ENCODE peak calls at places on chromosomes 12 and 14, in ten cellular contexts. P is ovary, E is GM06990, J is heart right ventricle, C is OCI-LY7, U is Calu3, L is fibroblast of mammary gland, M is endothelial cell, F is AG10803, S is foreskin keratinocyte. D is an unnamed sample.

GRCh38 chr12:5102806-5103205 is 59.1 kb downstream of the KCNA5 start:
- DNase-seq in P (no peak), E (no peak), J (no peak), C (no peak), U (no peak), L (no peak), M (no peak), F (no peak), S (no peak), D (no peak)

GRCh38 chr12:47270782-47271664 is 191.3 kb upstream of the AMIGO2 start:
- DNase-seq in P (no peak), E (no peak), J (no peak), C (no peak), U (peak), L (peak), M (no peak), F (peak), S (peak), D (no peak)

GRCh38 chr14:91149462-91149861 is 35.6 kb downstream of the DGLUCY start:
- DNase-seq in P (peak), E (no peak), J (peak), C (no peak), U (peak), L (peak), M (no peak), F (peak), S (peak), D (no peak)

GRCh38 chr14:34364201-34364600 is 97.8 kb downstream of the SPTSSA start:
- DNase-seq in P (no peak), E (no peak), J (no peak), C (no peak), U (peak), L (no peak), M (no peak), F (no peak), S (peak), D (no peak)

GRCh38 chr12:3203713-3204112 is 126.5 kb downstream of the TSPAN9 start:
- DNase-seq in P (no peak), E (no peak), J (no peak), C (no peak), U (no peak), L (no peak), M (no peak), F (no peak), S (peak), D (no peak)

GRCh38 chr12:65596514-65597010 is 227.7 kb upstream of the HMGA2 start:
- DNase-seq in P (no peak), E (no peak), J (no peak), C (no peak), U (no peak), L (peak), M (no peak), F (no peak), S (peak), D (no peak)

GRCh38 chr14:51504626-51505025 is 147.1 kb upstream of the FRMD6 start:
- DNase-seq in P (no peak), E (no peak), J (no peak), C (no peak), U (no peak), L (no peak), M (no peak), F (no peak), S (no peak), D (no peak)

GRCh38 chr12:24997970-24998582 is 49.2 kb upstream of the BCAT1 start:
- DNase-seq in P (no peak), E (peak), J (no peak), C (peak), U (no peak), L (peak), M (no peak), F (peak), S (peak), D (peak)

GRCh38 chr14:55328317-55328716 is 57.1 kb downstream of the FBXO34 start:
- DNase-seq in P (no peak), E (no peak), J (no peak), C (no peak), U (no peak), L (peak), M (no peak), F (peak), S (peak), D (no peak)

GRCh38 chr14:87252103-87252502 is 740.9 kb downstream of the GALC start:
- DNase-seq in P (no peak), E (no peak), J (no peak), C (no peak), U (no peak), L (no peak), M (no peak), F (no peak), S (no peak), D (no peak)

GRCh38 chr14:64705406-64706118 is 1.3 kb downstream of the PLEKHG3 start:
- DNase-seq in P (peak), E (no peak), J (no peak), C (no peak), U (no peak), L (no peak), M (no peak), F (peak), S (peak), D (peak)

GRCh38 chr14:53953002-53953827 is 3.4 kb downstream of the BMP4 start:
- DNase-seq in P (peak), E (peak), J (peak), C (no peak), U (peak), L (peak), M (peak), F (peak), S (peak), D (peak)

GRCh38 chr12:25648460-25648859 is 95.4 kb upstream of the LMNTD1 start:
- DNase-seq in P (no peak), E (no peak), J (peak), C (no peak), U (peak), L (peak), M (peak), F (peak), S (peak), D (no peak)

GRCh38 chr12:55743131-55743921 is 404 bp downstream of the GDF11 start:
- DNase-seq in P (peak), E (peak), J (no peak), C (peak), U (peak), L (peak), M (peak), F (peak), S (no peak), D (peak)

GRCh38 chr14:49106721-49107689 is 479.2 kb downstream of the RPS29 start:
- DNase-seq in P (no peak), E (no peak), J (no peak), C (no peak), U (no peak), L (peak), M (no peak), F (no peak), S (no peak), D (no peak)

GRCh38 chr12:129566800-129567199 is 337.0 kb downstream of the TMEM132D start:
- DNase-seq in P (no peak), E (no peak), J (no peak), C (no peak), U (no peak), L (no peak), M (no peak), F (no peak), S (no peak), D (no peak)

GRCh38 chr12:108115746-108116125 is 13.4 kb upstream of the WSCD2 start:
- DNase-seq in P (no peak), E (no peak), J (no peak), C (no peak), U (no peak), L (no peak), M (no peak), F (no peak), S (no peak), D (no peak)

GRCh38 chr14:67918838-67919237 is 99.3 kb downstream of the RAD51B start:
- DNase-seq in P (no peak), E (no peak), J (no peak), C (no peak), U (no peak), L (no peak), M (no peak), F (no peak), S (no peak), D (no peak)

GRCh38 chr12:26651566-26652188 is 181.3 kb downstream of the ITPR2 start:
- DNase-seq in P (peak), E (peak), J (peak), C (peak), U (peak), L (peak), M (peak), F (peak), S (peak), D (peak)

GRCh38 chr12:76041406-76041805 is 9.8 kb upstream of the PHLDA1 start:
- DNase-seq in P (no peak), E (no peak), J (no peak), C (no peak), U (no peak), L (no peak), M (no peak), F (no peak), S (no peak), D (no peak)

GRCh38 chr12:57844725-57845477 is 1.6 kb downstream of the CTDSP2 start:
- DNase-seq in P (peak), E (peak), J (peak), C (peak), U (peak), L (peak), M (peak), F (peak), S (peak), D (peak)

GRCh38 chr12:7403466-7403865 is 40.5 kb downstream of the CD163L1 start:
- DNase-seq in P (no peak), E (no peak), J (no peak), C (no peak), U (no peak), L (peak), M (no peak), F (no peak), S (no peak), D (no peak)

DNA sequence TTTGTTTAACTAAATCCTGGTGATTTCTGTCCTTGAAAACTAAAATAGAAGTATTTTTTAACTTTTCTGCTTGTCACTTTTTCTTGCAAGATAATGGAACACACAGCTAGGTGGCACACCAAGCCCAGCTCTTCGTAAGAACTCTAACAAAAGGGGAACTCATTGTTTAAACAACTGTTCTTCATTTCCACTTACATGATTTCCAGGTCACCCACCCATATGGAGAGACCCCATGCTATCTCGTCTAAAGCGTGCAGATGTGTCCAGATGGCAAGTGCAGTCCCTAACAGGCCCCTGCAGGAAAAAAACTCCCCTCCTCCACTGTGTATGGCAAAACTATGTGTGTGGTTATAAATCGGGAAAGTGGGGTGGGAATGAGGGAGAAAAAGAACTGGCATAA is 43.3 kb upstream of the NT5DC3 start:
- DNase-seq in P (peak), E (no peak), J (no peak), C (peak), U (peak), L (peak), M (no peak), F (peak), S (peak), D (peak)
- TF ChIP-seq CTCF in P (no peak), E (peak), J (peak), C (peak), U (no peak), L (peak), M (no peak), F (peak), S (peak), D (peak)

GRCh38 chr14:69349091-69349777 is 48.9 kb downstream of the ERH start:
- DNase-seq in P (no peak), E (no peak), J (no peak), C (no peak), U (no peak), L (no peak), M (no peak), F (no peak), S (no peak), D (no peak)

GRCh38 chr14:69345402-69345801 is 52.7 kb downstream of the ERH start:
- DNase-seq in P (no peak), E (no peak), J (no peak), C (no peak), U (no peak), L (no peak), M (no peak), F (no peak), S (no peak), D (no peak)

GRCh38 chr14:69342928-69343525 is 55.1 kb downstream of the ERH start:
- DNase-seq in P (no peak), E (no peak), J (no peak), C (no peak), U (peak), L (no peak), M (no peak), F (no peak), S (no peak), D (no peak)

GRCh38 chr14:69344171-69344570 is 53.9 kb downstream of the ERH start:
- DNase-seq in P (no peak), E (no peak), J (no peak), C (no peak), U (no peak), L (no peak), M (no peak), F (peak), S (no peak), D (no peak)

DNA sequence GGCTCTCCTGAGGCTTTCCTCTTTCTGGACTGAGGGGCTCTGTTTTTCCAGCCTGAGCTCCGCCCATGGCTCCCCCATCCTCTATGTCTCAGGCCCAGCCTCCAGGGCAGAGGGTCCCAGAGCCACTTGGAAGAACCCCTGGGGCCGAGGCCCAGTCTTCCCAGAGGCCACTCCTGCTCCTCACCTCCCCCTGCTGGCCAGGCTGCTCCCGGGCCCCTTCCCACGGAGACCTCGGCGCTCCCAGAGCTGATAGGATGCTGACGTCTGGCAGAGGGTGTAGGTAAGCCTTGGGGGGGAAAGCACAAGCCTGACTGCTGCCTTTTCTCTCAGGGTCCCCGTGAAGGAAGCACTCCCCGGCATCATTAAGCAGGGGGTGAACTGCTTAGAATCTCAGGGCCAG is 51.4 kb downstream of the ERH start:
- DNase-seq in P (no peak), E (no peak), J (peak), C (no peak), U (peak), L (no peak), M (peak), F (no peak), S (no peak), D (peak)
- TF ChIP-seq CTCF in P (no peak), E (peak), J (peak), C (peak), U (peak), L (peak), M (peak), F (peak), S (peak), D (peak)

DNA sequence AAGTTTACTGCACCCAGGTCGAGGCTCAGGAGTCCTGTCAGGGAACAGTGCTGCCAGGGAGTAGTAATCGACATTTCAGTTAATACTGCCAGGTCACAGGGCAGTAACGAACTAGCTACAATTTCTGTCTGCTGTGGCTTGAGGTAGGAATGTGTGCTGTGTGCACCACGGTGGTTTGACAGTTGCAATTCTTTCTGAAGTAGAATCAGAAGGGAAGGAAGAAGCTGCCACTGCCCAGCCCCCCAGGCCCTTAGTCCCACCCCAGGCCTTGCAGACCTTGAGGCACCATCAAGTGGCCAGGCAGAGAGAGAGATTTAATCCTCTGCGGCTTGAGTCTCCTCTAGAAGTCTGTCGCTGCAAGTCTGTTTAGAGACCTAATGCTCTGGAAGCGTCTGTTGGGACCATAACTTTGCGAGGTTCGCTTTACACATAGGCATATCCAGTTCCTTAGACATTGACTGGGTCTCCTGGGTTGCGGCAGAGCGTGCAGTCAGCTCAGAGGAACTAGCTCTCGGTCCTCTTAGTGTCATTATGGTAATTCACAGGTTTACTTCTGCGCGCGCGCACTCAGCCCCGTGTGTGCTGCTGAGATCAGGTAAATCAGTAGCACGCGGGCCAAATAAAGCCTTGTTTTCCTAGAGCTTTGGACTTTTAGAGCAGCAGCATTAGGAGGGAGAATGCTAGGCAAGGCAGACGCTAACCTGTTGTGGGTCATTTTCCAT is 9.8 kb downstream of the NKX2-1 start:
- DNase-seq in P (no peak), E (no peak), J (no peak), C (no peak), U (no peak), L (no peak), M (no peak), F (no peak), S (no peak), D (no peak)
- TF ChIP-seq CTCF in P (no peak), E (no peak), J (no peak), C (no peak), U (no peak), L (no peak), M (no peak), F (no peak), S (no peak), D (no peak)

DNA sequence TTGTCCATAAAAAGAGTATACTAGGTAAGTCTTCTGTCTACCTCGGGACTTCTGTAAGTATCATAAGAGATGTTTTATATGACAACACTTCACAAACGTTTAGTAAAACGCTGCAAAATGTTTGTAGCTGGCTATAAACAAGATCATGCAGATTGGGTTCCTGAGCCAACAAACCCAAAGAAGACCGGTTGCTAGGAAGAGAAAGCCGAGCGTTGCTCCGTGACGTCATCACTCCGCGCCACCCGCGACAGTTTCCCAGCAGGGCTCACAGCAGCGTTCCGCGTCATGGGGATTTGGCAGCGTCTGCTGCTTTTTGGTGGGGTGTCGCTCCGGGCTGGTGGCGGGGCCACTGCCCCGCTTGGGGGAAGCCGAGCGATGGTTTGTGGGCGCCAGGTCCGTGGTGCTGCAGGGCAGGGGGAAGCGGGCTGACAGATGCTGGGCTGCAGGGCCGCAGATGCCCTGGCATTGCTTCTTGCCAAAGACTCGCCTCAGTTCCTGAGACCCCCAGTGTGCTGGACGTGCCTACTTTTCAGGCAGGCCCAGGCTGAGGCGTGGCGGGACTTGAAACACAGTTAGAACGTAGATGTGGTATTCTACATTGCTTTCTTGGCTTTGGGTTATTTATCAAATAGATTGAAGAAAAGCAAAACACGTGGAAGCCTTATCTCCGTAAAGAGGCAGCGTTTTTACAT is at the start of gene NUBPL:
- DNase-seq in P (peak), E (peak), J (peak), C (peak), U (peak), L (peak), M (peak), F (peak), S (peak), D (peak)
- TF ChIP-seq CTCF in P (no peak), E (no peak), J (no peak), C (no peak), U (no peak), L (no peak), M (no peak), F (no peak), S (no peak), D (no peak)

GRCh38 chr14:22500954-22501353 is 88.1 kb downstream of the DAD1 start:
- DNase-seq in P (no peak), E (no peak), J (no peak), C (no peak), U (no peak), L (no peak), M (no peak), F (no peak), S (no peak), D (no peak)

GRCh38 chr14:22502551-22502950 is 86.5 kb downstream of the DAD1 start:
- DNase-seq in P (no peak), E (no peak), J (no peak), C (no peak), U (no peak), L (no peak), M (no peak), F (no peak), S (no peak), D (no peak)

GRCh38 chr14:22497671-22498093 is 91.3 kb downstream of the DAD1 start:
- DNase-seq in P (no peak), E (no peak), J (no peak), C (no peak), U (no peak), L (no peak), M (no peak), F (no peak), S (peak), D (no peak)

GRCh38 chr14:22502007-22502406 is 87.0 kb downstream of the DAD1 start:
- DNase-seq in P (no peak), E (no peak), J (peak), C (no peak), U (no peak), L (no peak), M (no peak), F (no peak), S (no peak), D (no peak)

DNA sequence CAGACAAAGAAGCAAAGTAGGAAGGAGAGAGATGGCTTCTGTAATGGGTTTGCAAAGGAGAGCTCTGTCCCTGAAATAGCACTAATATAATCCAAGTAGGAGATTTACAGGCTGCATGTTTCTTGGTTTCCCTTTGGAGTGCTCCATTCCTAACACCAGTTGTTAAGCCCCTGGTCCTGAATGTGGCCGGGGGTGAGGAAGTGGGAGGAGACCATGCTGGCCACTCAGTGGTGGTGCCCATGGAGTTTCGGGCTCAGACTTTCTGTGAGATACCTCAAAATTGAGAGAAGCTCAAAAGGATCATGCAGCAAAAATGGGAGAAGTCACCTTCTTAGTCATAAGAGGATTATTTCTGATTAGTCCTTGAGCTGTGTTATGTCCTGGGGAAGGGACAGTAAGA is 88.5 kb downstream of the DAD1 start:
- DNase-seq in P (no peak), E (no peak), J (no peak), C (no peak), U (no peak), L (no peak), M (no peak), F (no peak), S (no peak), D (no peak)
- TF ChIP-seq CTCF in P (no peak), E (no peak), J (no peak), C (no peak), U (no peak), L (no peak), M (no peak), F (no peak), S (no peak), D (no peak)

DNA sequence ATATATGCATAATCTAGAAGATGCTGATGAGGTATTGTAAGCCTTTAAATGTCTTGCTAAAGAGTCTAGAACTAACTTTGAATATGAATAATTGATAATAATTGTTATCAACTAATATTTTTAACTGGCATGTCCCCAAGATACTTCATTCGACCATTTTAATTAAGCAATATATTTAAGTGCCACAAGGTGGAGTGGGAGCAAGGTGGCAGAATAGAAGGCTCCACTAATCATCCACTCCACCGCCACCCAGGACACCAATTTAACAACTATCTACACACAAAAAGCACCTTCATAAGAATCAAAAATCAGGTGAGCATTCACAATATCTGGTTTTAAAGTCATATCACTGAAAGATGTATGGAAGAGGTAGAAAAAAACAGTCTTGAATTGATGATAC is 409.6 kb downstream of the SEC23A start:
- DNase-seq in P (no peak), E (no peak), J (no peak), C (no peak), U (no peak), L (no peak), M (no peak), F (no peak), S (no peak), D (no peak)
- TF ChIP-seq CTCF in P (no peak), E (no peak), J (no peak), C (peak), U (no peak), L (no peak), M (no peak), F (no peak), S (no peak), D (no peak)

D was measured in GM20000.